ENCODE peak calls at places on chromosomes 11 and 22, in seven cellular contexts. Z is neural progenitor cell, U is psoas muscle, E is brain microvascular endothelial cell, X is fibroblast of lung, R is Panc1, O is ovary. J is an unnamed sample.

GRCh38 chr22:47676685-47677084 is 914.2 kb downstream of the TBC1D22A start:
- DNase-seq in Z (no peak), U (no peak), E (no peak), X (no peak), R (no peak), O (no peak), J (no peak)

GRCh38 chr11:35236667-35237003 is 97.7 kb downstream of the CD44 start:
- DNase-seq in Z (no peak), U (no peak), E (peak; percentile 65), X (peak; percentile 86), R (no peak), O (no peak), J (no peak)

GRCh38 chr11:2271077-2271326 is 614 bp upstream of the ASCL2 start:
- DNase-seq in Z (peak; percentile 30), U (peak; percentile 65), E (no peak), X (no peak), R (no peak), O (no peak), J (no peak)

GRCh38 chr11:132158696-132159095 is 788.3 kb downstream of the NTM start:
- DNase-seq in Z (no peak), U (no peak), E (peak; percentile 45), X (peak; percentile 55), R (no peak), O (no peak), J (no peak)

GRCh38 chr11:72899238-72899637 is 85.0 kb downstream of the ATG16L2 start:
- DNase-seq in Z (no peak), U (no peak), E (no peak), X (peak; percentile 7), R (no peak), O (no peak), J (no peak)

GRCh38 chr11:16226245-16226644 is 130.1 kb downstream of the SOX6 start:
- DNase-seq in Z (no peak), U (peak; percentile 34), E (no peak), X (peak; percentile 24), R (no peak), O (no peak), J (no peak)

GRCh38 chr11:1749787-1750351 is 526 bp downstream of the IFITM10 start:
- DNase-seq in Z (no peak), U (peak; percentile 69), E (peak; percentile 91), X (peak; percentile 81), R (no peak), O (no peak), J (peak; percentile 43)

GRCh38 chr11:20563871-20564270 is 35.5 kb upstream of the SLC6A5 start:
- DNase-seq in Z (no peak), U (no peak), E (no peak), X (no peak), R (no peak), O (no peak), J (no peak)

GRCh38 chr11:61198948-61199523 is 4.3 kb upstream of the PGA3 start:
- DNase-seq in Z (no peak), U (no peak), E (no peak), X (no peak), R (no peak), O (no peak), J (no peak)

GRCh38 chr11:27315816-27316215 is 47.2 kb downstream of the CCDC34 start:
- DNase-seq in Z (no peak), U (no peak), E (no peak), X (peak; percentile 56), R (no peak), O (no peak), J (no peak)

GRCh38 chr11:93844568-93844967 is 5.8 kb downstream of the VSTM5 start:
- DNase-seq in Z (no peak), U (no peak), E (no peak), X (no peak), R (no peak), O (no peak), J (no peak)

GRCh38 chr11:73372371-73372993 is 3.7 kb upstream of the RELT start:
- DNase-seq in Z (peak; percentile 50), U (no peak), E (peak; percentile 21), X (no peak), R (no peak), O (no peak), J (no peak)

GRCh38 chr11:116595305-116595880 is 177.4 kb downstream of the BUD13 start:
- DNase-seq in Z (no peak), U (no peak), E (no peak), X (no peak), R (no peak), O (no peak), J (no peak)

DNA sequence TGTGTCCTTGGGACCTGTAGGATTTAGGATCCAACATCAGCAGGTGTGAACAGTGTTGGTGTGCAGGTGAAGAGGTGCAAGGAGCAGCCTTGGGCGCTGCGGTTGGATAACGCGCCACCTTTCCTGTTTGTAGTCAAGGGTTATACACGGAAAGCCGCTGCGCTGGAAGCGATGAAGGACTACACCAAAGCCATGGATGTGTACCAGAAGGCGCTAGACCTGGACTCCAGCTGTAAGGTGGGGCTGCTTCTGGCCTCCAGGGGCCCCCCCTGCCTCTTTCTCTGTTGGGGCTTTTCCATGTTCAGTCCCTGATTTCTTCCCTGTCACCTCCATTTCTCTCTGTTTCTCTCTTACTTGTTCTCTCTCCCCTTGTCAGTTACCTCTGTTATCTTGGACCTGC is 3.5 kb upstream of the FERMT3 start:
- DNase-seq in Z (peak; percentile 0), U (no peak), E (no peak), X (no peak), R (no peak), O (no peak), J (no peak)
- TF ChIP-seq CTCF in Z (no peak), U (no peak), E (no peak), X (no peak), R (no peak), O (no peak), J (no peak)

DNA sequence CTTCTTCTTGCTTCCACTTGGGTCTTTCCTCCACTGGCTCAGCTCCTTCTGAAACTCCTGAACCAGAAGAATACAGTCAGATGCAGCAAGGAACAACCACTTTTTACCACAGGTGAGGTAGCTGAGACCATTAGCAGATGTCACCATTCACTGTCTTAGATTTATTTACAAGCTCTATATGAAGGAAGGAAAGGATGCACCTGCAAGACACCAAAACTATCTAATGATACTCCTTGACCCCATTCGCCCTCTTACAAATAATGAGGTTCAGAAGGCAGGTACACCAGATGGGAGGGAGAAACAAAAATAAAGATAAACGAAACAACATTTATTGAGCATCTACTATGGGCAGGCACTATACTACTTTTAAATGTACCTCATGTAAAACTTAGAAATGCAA is 10.3 kb downstream of the TFIP11 start:
- DNase-seq in Z (no peak), U (no peak), E (no peak), X (no peak), R (no peak), O (no peak), J (no peak)
- H3K36me3 ChIP-seq in Z (peaks cover 7% of the 10 kb centered on the region), U (peaks cover 99% of the 10 kb centered on the region), E (peaks cover 77% of the 10 kb centered on the region), X (peaks cover 21% of the 10 kb centered on the region), R (peaks cover 22% of the 10 kb centered on the region), O (no peaks in the 10 kb centered on the region), J (peaks cover 25% of the 10 kb centered on the region)

GRCh38 chr22:24983151-24983550 is 30.6 kb downstream of the KIAA1671 start:
- DNase-seq in Z (no peak), U (no peak), E (no peak), X (no peak), R (no peak), O (no peak), J (no peak)
- H3K4me3 ChIP-seq in Z (no peak overlapping the region), U (no peak overlapping the region), E (no peak overlapping the region), X (no peak overlapping the region), R (no peak overlapping the region), O (no peak overlapping the region), J (no peak overlapping the region)

GRCh38 chr11:77411717-77412441 is 62.0 kb downstream of the PAK1 start:
- DNase-seq in Z (peak; percentile 94), U (peak; percentile 91), E (peak; percentile 84), X (peak; percentile 90), R (no peak), O (peak; percentile 76), J (peak; percentile 46)
- TF ChIP-seq CTCF in Z (no peak), U (no peak), E (peak; percentile 17), X (peak; percentile 20), R (no peak), O (no peak), J (peak; percentile 39)

GRCh38 chr11:78069465-78069864 is 5.8 kb downstream of the THRSP start:
- DNase-seq in Z (no peak), U (no peak), E (no peak), X (no peak), R (no peak), O (no peak), J (no peak)
- H3K36me3 ChIP-seq in Z (peaks cover 4% of the 10 kb centered on the region), U (peaks cover 60% of the 10 kb centered on the region), E (peaks cover 28% of the 10 kb centered on the region), X (peaks cover 6% of the 10 kb centered on the region), R (peaks cover 5% of the 10 kb centered on the region), O (no peaks in the 10 kb centered on the region), J (peaks cover 6% of the 10 kb centered on the region)

DNA sequence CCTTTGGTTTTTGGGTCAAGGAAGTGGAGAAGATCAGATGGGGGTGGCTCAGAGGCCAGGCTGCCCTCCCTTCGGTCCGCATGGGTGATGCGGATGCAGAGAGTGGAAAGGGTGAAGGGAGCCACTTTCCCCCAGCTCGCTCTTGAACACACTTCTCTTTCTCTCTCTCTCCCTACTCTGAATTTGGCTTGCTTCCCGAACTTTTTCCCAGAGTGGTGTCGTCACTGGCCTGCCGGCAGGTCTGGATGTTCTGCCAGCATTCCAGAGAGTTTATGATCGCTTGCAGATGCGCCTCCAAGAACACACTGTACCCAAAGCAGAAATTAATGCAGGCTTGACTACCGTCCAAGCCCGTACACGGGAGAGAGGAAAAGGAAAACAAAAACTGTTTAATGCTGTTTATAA is 103.2 kb downstream of the ZBTB16 start:
- DNase-seq in Z (no peak), U (peak; percentile 92), E (peak; percentile 96), X (peak; percentile 95), R (no peak), O (peak; percentile 94), J (peak; percentile 92)
- H3K4me3 ChIP-seq in Z (no peak overlapping the region), U (peak overlapping the region; percentile 62), E (no peak overlapping the region), X (no peak overlapping the region), R (peak overlapping the region; percentile 14), O (no peak overlapping the region), J (no peak overlapping the region)

J was measured in BJ.